ENCODE peak calls at places on chromosome X, in nine cellular contexts. I is left ventricle myocardium inferior; R is NCI-H1048; V is NCI-H510A; P is CD8-positive, alpha-beta memory T cell; Q is NCI-H1092 treated with DMSO at 0.1 percent for 48 hours; G is AG10803; X is HTR-8/SVneo; B is NCI-H345. A is an unnamed sample.

GRCh38 chrX:122777766-122778165 is 406.3 kb upstream of the GRIA3 start:
- DNase-seq in X (no peak), I (no peak), B (no peak), G (no peak), P (no peak), R (no peak), Q (no peak), V (no peak), A (no peak)

GRCh38 chrX:74431807-74432206 is 10.5 kb downstream of the SLC16A2 start:
- DNase-seq in V (no peak), Q (no peak), I (no peak), B (no peak), R (no peak), X (no peak), P (no peak), G (no peak), A (no peak)

GRCh38 chrX:67544281-67544680 is 460 bp downstream of the AR start:
- DNase-seq in X (no peak), I (peak; percentile 19), R (no peak), Q (no peak), V (no peak), G (no peak), P (no peak), B (no peak), A (no peak)

GRCh38 chrX:16394290-16394689 is 227.0 kb downstream of the MAGEB17 start:
- DNase-seq in R (no peak), P (no peak), I (no peak), G (no peak), X (no peak), Q (no peak), V (no peak), B (no peak), A (no peak)

GRCh38 chrX:39296472-39296871 is 495.2 kb downstream of the MID1IP1 start:
- DNase-seq in P (no peak), B (no peak), G (no peak), Q (no peak), I (no peak), V (no peak), X (no peak), R (no peak), A (no peak)

GRCh38 chrX:153029162-153029561 is 27.1 kb upstream of the PNMA3 start:
- DNase-seq in B (no peak), G (no peak), I (no peak), Q (no peak), R (no peak), P (no peak), X (no peak), V (no peak), A (no peak)

GRCh38 chrX:18994713-18995112 is 10.8 kb upstream of the PHKA2 start:
- DNase-seq in V (no peak), I (no peak), Q (no peak), R (no peak), X (no peak), G (peak; percentile 86), P (no peak), B (no peak), A (no peak)

GRCh38 chrX:19739683-19740082 is 147.7 kb downstream of the SH3KBP1 start:
- DNase-seq in R (no peak), P (no peak), X (peak; percentile 59), Q (peak; percentile 45), V (peak; percentile 7), B (peak; percentile 15), G (peak; percentile 69), I (peak; percentile 45), A (no peak)

GRCh38 chrX:24988314-24988713 is 27.5 kb downstream of the ARX start:
- DNase-seq in G (no peak), X (no peak), P (no peak), I (no peak), B (no peak), R (no peak), V (no peak), Q (no peak), A (no peak)

GRCh38 chrX:35919536-35920309 is at the start of gene CFAP47:
- DNase-seq in B (peak; percentile 30), G (no peak), V (peak; percentile 16), I (no peak), X (no peak), P (no peak), R (no peak), Q (peak; percentile 7), A (no peak)

GRCh38 chrX:78712381-78712780 is 35.1 kb upstream of the LPAR4 start:
- DNase-seq in R (no peak), X (peak; percentile 10), P (no peak), I (no peak), B (no peak), G (peak; percentile 33), V (no peak), Q (no peak), A (no peak)

GRCh38 chrX:155778844-155779553 is 102.1 kb upstream of the VAMP7 start:
- DNase-seq in I (no peak), G (no peak), Q (no peak), B (no peak), V (no peak), R (no peak), P (no peak), X (no peak), A (no peak)

GRCh38 chrX:118847676-118848075 is 24.1 kb downstream of the ZCCHC12 start:
- DNase-seq in X (peak; percentile 17), B (peak; percentile 65), Q (peak; percentile 50), R (peak; percentile 16), P (peak; percentile 44), V (peak; percentile 13), G (peak; percentile 41), I (no peak), A (no peak)

GRCh38 chrX:18951032-18951431 is 32.9 kb downstream of the PHKA2 start:
- DNase-seq in R (no peak), B (no peak), X (no peak), V (no peak), P (no peak), G (no peak), Q (no peak), I (no peak), A (no peak)

GRCh38 chrX:70995338-70995737 is 64.4 kb upstream of the SLC7A3 start:
- DNase-seq in R (no peak), X (no peak), Q (no peak), G (no peak), B (no peak), V (no peak), P (no peak), I (no peak), A (no peak)

GRCh38 chrX:38882894-38883620 is 81.8 kb downstream of the MID1IP1 start:
- DNase-seq in X (no peak), G (peak; percentile 83), Q (no peak), P (no peak), I (no peak), B (no peak), V (no peak), R (no peak), A (no peak)

GRCh38 chrX:10167573-10167972 is 10.8 kb downstream of the CLCN4 start:
- DNase-seq in G (no peak), V (no peak), B (no peak), I (no peak), R (no peak), Q (no peak), P (no peak), X (no peak), A (no peak)

GRCh38 chrX:120260369-120260768 is 9.8 kb downstream of the ZBTB33 start:
- DNase-seq in R (no peak), I (no peak), X (no peak), B (peak; percentile 66), P (no peak), V (peak; percentile 31), Q (no peak), G (no peak), A (no peak)

GRCh38 chrX:28659269-28659668 is 72.0 kb downstream of the IL1RAPL1 start:
- DNase-seq in P (no peak), V (no peak), I (no peak), B (no peak), G (no peak), Q (no peak), X (no peak), R (no peak), A (no peak)

A was measured in occipital lobe.